ENCODE peak calls at places on chromosome 18, in four cellular contexts. N, U, C and V are unnamed samples.

GRCh38 chr18:69567813-69568488 is 167.3 kb downstream of the DOK6 start:
- DNase-seq in N (no peak), U (no peak), C (no peak), V (no peak)

GRCh38 chr18:54228364-54228763 is 3.9 kb upstream of the MBD2 start:
- DNase-seq in N (no peak), U (no peak), C (no peak), V (no peak)

GRCh38 chr18:54928236-54928635 is 31.0 kb downstream of the CCDC68 start:
- DNase-seq in N (no peak), U (no peak), C (no peak), V (no peak)

GRCh38 chr18:23761941-23762340 is 72.7 kb downstream of the LAMA3 start:
- DNase-seq in N (no peak), U (no peak), C (no peak), V (no peak)

GRCh38 chr18:8744656-8745055 is 39.3 kb downstream of the MTCL1 start:
- DNase-seq in N (no peak), U (no peak), C (no peak), V (no peak)

GRCh38 chr18:6004683-6005082 is 109.4 kb upstream of the TMEM200C start:
- DNase-seq in N (no peak), U (no peak), C (no peak), V (no peak)

GRCh38 chr18:12041561-12041960 is 52.1 kb upstream of the ANKRD62 start:
- DNase-seq in N (no peak), U (no peak), C (no peak), V (no peak)

GRCh38 chr18:78903436-78904178 is 76.0 kb upstream of the SALL3 start:
- DNase-seq in N (no peak), U (no peak), C (no peak), V (no peak)

GRCh38 chr18:41936471-41937134 is 18.4 kb upstream of the PIK3C3 start:
- DNase-seq in N (no peak), U (no peak), C (no peak), V (peak)

GRCh38 chr18:62744076-62744705 is 28.9 kb downstream of the PHLPP1 start:
- DNase-seq in N (no peak), U (no peak), C (no peak), V (no peak)

GRCh38 chr18:79069792-79070151 is 578 bp downstream of the ATP9B start:
- DNase-seq in N (no peak), U (no peak), C (no peak), V (no peak)

GRCh38 chr18:56233595-56233994 is 404.8 kb downstream of the TXNL1 start:
- DNase-seq in N (no peak), U (no peak), C (no peak), V (no peak)
- TF ChIP-seq POLR2AphosphoS5 in N (no peak), U (no peak), C (no peak), V (no peak)

GRCh38 chr18:44732604-44733003 is 51.9 kb downstream of the SETBP1 start:
- DNase-seq in N (no peak), U (no peak), C (no peak), V (no peak)

GRCh38 chr18:44733754-44734465 is 53.2 kb downstream of the SETBP1 start:
- DNase-seq in N (no peak), U (no peak), C (no peak), V (no peak)

GRCh38 chr18:44731160-44731865 is 50.6 kb downstream of the SETBP1 start:
- DNase-seq in N (no peak), U (no peak), C (no peak), V (no peak)

GRCh38 chr18:44733069-44733753 is 52.5 kb downstream of the SETBP1 start:
- DNase-seq in N (no peak), U (no peak), C (no peak), V (no peak)

DNA sequence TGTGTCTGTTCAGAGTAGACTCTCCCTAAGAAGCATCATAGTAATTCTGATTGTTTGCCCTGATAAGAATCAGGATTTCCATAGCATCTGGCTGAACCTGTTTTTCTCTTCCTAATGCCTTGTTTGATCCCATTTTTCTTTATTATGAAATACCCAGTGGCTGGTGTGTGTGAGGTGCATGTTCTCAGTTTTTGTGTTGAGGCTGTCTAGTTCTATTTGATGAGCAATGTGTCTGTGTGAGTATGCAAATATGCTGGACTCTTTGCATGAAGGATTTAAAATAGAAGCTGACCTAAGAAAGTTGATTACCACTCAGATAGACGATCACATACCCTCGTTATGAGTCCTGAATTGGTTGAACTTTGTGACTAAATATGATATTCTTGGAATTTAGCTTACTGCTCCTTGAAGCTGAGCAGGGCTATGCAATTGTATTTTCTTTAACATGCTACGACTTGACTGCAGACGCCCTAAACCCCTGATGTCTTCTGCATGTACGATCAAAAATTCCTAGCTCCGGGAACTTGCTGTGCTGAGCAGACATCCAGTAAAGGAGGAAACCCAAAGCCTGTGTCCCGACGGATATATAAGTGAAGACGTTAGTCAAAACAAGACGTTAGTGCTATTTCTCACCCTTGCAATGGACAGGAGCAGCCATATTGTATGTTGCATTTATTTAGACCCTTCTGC is 51.3 kb downstream of the SETBP1 start:
- DNase-seq in N (no peak), U (no peak), C (no peak), V (no peak)
- TF ChIP-seq POLR2AphosphoS5 in N (no peak), U (no peak), C (no peak), V (no peak)

GRCh38 chr18:36762074-36762473 is 66.7 kb downstream of the TPGS2 start:
- DNase-seq in N (no peak), U (no peak), C (no peak), V (no peak)
- TF ChIP-seq POLR2AphosphoS5 in N (no peak), U (no peak), C (no peak), V (no peak)

GRCh38 chr18:2920027-2920426 is 73.2 kb downstream of the EMILIN2 start:
- DNase-seq in N (no peak), U (no peak), C (no peak), V (no peak)
- TF ChIP-seq POLR2AphosphoS5 in N (no peak), U (no peak), C (no peak), V (no peak)

GRCh38 chr18:50266248-50266704 is at the start of gene CFAP53:
- DNase-seq in N (no peak), U (peak), C (no peak), V (no peak)
- TF ChIP-seq POLR2AphosphoS5 in N (no peak), U (peak), C (peak), V (peak)

DNA sequence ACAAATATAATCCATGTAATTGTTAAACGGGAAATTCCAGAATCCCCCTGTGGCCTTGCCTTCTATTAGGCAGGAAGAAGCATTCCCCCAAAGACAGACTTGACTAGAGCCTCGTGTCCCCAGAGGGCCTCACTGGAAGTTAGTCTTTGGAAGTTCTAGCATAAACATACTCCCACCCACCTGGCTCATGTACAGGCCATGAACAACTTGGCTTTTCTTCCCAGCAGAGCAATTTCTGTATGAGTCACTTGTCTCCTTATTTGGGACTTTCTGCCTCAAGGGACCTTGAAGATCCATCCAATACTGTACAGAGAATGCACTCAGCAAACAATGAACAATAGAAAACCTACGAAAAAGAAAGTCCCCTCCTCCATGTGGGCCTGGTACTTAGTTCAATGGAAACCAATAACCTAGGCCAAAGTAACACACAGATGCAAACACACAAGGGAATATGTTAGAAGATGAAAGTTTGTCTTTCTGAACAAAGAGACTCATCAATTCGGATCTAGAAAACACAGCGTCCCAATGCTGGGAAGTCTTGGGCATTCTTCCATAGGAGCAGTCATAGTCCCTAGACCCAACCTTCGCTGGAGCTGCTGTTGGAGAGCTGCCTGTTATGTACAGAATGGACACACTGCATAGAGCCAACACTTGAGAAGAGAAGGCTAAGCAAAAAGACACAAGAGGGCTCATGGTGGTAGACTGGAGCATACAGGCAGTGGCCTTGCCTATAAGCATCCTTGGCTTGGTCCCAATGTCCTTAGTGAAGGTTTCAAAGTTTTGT is 303.5 kb downstream of the HRH4 start:
- DNase-seq in N (no peak), U (no peak), C (no peak), V (no peak)
- TF ChIP-seq POLR2AphosphoS5 in N (no peak), U (no peak), C (no peak), V (no peak)